ENCODE peak calls at places on chromosomes 3 and 15, in seven cellular contexts. Y is SW480; X is GM20000; J is body of pancreas; S is choroid plexus epithelial cell; R is endothelial cell; L is stimulated activated CD4-positive, alpha-beta T cell treated with anti-CD3 and anti-CD28 coated beads, Interleukin-1b, Interleukin-23, amount 100 ng/mL, for 4 hours. M is an unnamed sample.

GRCh38 chr3:116059421-116060096 is 385.7 kb downstream of the LSAMP start:
- DNase-seq in Y (peak), R (no peak), X (no peak), S (peak), L (no peak), J (peak), M (no peak)

GRCh38 chr3:53597136-53597915 is 102.9 kb downstream of the CACNA1D start:
- DNase-seq in R (no peak), X (no peak), S (no peak), L (no peak), J (no peak), Y (peak), M (no peak)

GRCh38 chr15:71083349-71083748 is 31.9 kb upstream of the THSD4 start:
- DNase-seq in R (no peak), S (peak), L (no peak), J (peak), Y (no peak), X (no peak), M (peak)

GRCh38 chr15:37014137-37014536 is 86.2 kb downstream of the MEIS2 start:
- DNase-seq in X (no peak), R (no peak), L (no peak), Y (no peak), J (no peak), S (no peak), M (no peak)

GRCh38 chr3:171108066-171108465 is 81.5 kb upstream of the SLC2A2 start:
- DNase-seq in Y (no peak), J (no peak), S (no peak), X (no peak), L (no peak), R (no peak), M (no peak)

GRCh38 chr3:159829056-159829995 is 159.3 kb upstream of the IL12A start:
- DNase-seq in L (no peak), Y (peak), X (no peak), J (peak), R (no peak), S (peak), M (no peak)

GRCh38 chr15:77130315-77130930 is 59.5 kb upstream of the TSPAN3 start:
- DNase-seq in S (no peak), L (no peak), R (no peak), J (no peak), Y (no peak), X (no peak), M (no peak)

GRCh38 chr3:185208836-185209235 is 45.0 kb downstream of the EHHADH start:
- DNase-seq in Y (no peak), J (no peak), R (no peak), S (no peak), X (no peak), L (no peak), M (no peak)

GRCh38 chr15:45549831-45550230 is 27.3 kb upstream of the SLC30A4 start:
- DNase-seq in R (no peak), S (peak), J (no peak), Y (no peak), X (no peak), L (no peak), M (no peak)

M was measured in GM12865.